ENCODE peak calls at places on chromosomes 16 and 17, in four cellular contexts. B is lower leg skin, V is progenitor cell of endocrine pancreas, H is RWPE1. L is an unnamed sample.

GRCh38 chr16:88662222-88662842 is 559 bp downstream of the MVD start:
- DNase-seq in B (no peak), V (peak; percentile 16), H (no peak), L (no peak)

GRCh38 chr17:50841949-50842354 is 6.6 kb downstream of the WFIKKN2 start:
- DNase-seq in H (peak; percentile 79), B (peak; percentile 69), V (peak; percentile 63), L (no peak)

GRCh38 chr16:79991918-79992317 is 391.4 kb upstream of the MAF start:
- DNase-seq in V (no peak), B (no peak), H (no peak), L (no peak)

GRCh38 chr16:65312795-65313194 is 190.9 kb upstream of the CDH11 start:
- DNase-seq in B (no peak), V (no peak), H (no peak), L (no peak)

GRCh38 chr16:73232555-73233422 is 184.9 kb upstream of the ZFHX3 start:
- DNase-seq in V (peak; percentile 21), H (no peak), B (no peak), L (no peak)

GRCh38 chr16:13429411-13429810 is 490.5 kb upstream of the ERCC4 start:
- DNase-seq in H (no peak), V (no peak), B (no peak), L (no peak)

GRCh38 chr16:57623251-57624043 is 5.0 kb upstream of the ADGRG1 start:
- DNase-seq in H (peak; percentile 76), V (no peak), B (peak; percentile 66), L (no peak)

GRCh38 chr17:35241520-35241919 is 1.4 kb upstream of the SLFN5 start:
- DNase-seq in H (no peak), V (no peak), B (no peak), L (no peak)

GRCh38 chr17:56896217-56896967 is 17.5 kb downstream of the TRIM25 start:
- DNase-seq in V (no peak), B (no peak), H (no peak), L (no peak)

GRCh38 chr17:9206989-9207317 is 185.6 kb downstream of the NTN1 start:
- DNase-seq in B (no peak), V (no peak), H (no peak), L (no peak)

DNA sequence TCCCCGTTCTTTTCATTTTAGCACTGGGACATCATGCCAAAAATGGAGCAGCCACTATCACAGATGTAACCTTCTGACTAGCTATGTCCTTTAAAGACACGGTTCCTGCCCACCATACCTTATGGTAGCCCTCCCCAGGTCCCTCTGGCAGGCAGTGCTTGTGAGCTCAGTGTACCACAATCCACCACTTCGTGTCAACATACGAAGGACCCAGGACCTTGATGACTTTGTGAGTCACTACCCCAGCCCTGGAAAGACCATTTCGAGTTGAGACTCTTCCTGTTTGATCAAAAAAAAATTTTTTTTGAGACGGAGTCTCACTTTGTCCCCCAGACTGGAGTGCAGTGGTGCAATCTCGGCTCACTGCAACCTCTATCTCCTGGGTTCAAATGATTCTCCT is 21.0 kb upstream of the FLCN start:
- DNase-seq in H (no peak), B (no peak), V (no peak), L (no peak)
- TF ChIP-seq CTCF in H (no peak), B (no peak), V (no peak), L (no peak)

DNA sequence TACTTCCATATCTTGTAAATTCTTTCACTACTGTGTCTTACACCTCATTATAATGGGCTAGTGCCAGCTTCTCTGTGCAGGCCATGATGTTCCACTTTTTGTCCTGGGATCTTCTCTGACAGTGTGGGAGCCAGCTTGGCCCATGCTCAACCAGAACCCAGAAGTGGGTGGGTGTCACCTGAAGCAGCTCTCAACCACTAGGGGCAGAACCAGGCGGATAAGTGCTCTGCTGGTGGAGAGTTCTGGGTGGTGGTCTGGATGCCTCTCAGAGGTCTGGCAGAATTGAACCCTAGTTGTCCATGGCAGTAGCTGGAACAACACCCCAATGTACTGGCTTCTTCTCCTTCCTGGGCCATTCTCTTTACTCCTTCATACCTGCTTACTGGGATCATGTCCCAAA is 254.1 kb upstream of the N4BP1 start:
- DNase-seq in B (no peak), V (no peak), H (no peak), L (no peak)
- TF ChIP-seq CTCF in B (no peak), V (peak; percentile 11), H (no peak), L (no peak)

GRCh38 chr17:2395258-2396170 is 5.3 kb downstream of the MNT start:
- DNase-seq in H (no peak), B (no peak), V (no peak), L (no peak)
- TF ChIP-seq CTCF in H (no peak), B (no peak), V (no peak), L (no peak)

GRCh38 chr17:75410141-75410540 is 4.7 kb upstream of the GRB2 start:
- DNase-seq in V (no peak), B (no peak), H (no peak), L (no peak)

GRCh38 chr17:75404739-75405364 is 626 bp downstream of the GRB2 start:
- DNase-seq in H (peak; percentile 35), V (peak; percentile 31), B (no peak), L (peak; percentile 87)

GRCh38 chr17:75405365-75406221 is at the start of gene GRB2:
- DNase-seq in B (peak; percentile 97), V (peak; percentile 100), H (peak; percentile 99), L (peak; percentile 100)

GRCh38 chr17:75406222-75406615 is 741 bp upstream of the GRB2 start:
- DNase-seq in H (no peak), B (no peak), V (no peak), L (no peak)

GRCh38 chr17:75407655-75408352 is 2.3 kb upstream of the GRB2 start:
- DNase-seq in B (no peak), V (no peak), H (no peak), L (no peak)
- TF ChIP-seq CTCF in B (no peak), V (no peak), H (no peak), L (no peak)

GRCh38 chr16:10949424-10949970 is 5.1 kb downstream of the CLEC16A start:
- DNase-seq in V (no peak), B (no peak), H (no peak), L (no peak)
- TF ChIP-seq CTCF in V (no peak), B (no peak), H (no peak), L (no peak)

GRCh38 chr17:10352866-10353265 is 19.9 kb downstream of the MYH13 start:
- DNase-seq in H (no peak), B (no peak), V (no peak), L (no peak)

GRCh38 chr17:10360578-10360977 is 12.2 kb downstream of the MYH13 start:
- DNase-seq in B (no peak), H (no peak), V (no peak), L (no peak)

DNA sequence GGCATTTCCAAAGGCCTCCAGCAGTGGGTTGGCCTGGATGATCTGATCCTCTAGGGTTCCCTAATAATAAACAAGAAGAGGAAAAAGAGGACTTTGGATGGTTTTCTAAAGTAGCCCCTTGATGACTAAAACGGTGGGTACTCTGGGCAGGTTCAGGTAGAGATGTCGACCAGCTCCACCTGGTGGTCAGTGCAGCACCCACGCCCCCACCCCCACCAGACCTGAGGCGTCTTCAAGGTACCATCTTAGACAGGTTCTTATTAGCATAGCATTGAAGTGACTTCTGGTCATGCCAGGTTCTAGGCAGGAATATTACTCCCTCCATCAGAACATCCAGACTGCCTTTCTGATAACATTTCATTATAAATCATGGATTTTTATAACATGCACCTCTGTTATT is 15.0 kb downstream of the MYH13 start:
- DNase-seq in B (no peak), H (peak; percentile 52), V (no peak), L (no peak)
- TF ChIP-seq CTCF in B (no peak), H (peak; percentile 32), V (peak; percentile 53), L (peak; percentile 36)

L was measured in osteocyte.